ENCODE peak calls at places on chromosomes 1 and 21, in seven cellular contexts. O, M, Q, B, U, P and H are unnamed samples.

GRCh38 chr1:31617917-31618746 is 643 bp downstream of the HCRTR1 start:
- DNase-seq in P (peak; percentile 16), U (peak; percentile 21), M (peak; percentile 62), O (peak; percentile 46), Q (peak; percentile 19), B (no peak), H (peak; percentile 40)

GRCh38 chr21:46195595-46196195 is 11.4 kb upstream of the SPATC1L start:
- DNase-seq in M (no peak), B (no peak), P (no peak), O (no peak), U (no peak), Q (no peak), H (no peak)

GRCh38 chr1:45891087-45891486 is 87.7 kb downstream of the MAST2 start:
- DNase-seq in Q (no peak), U (no peak), O (no peak), P (no peak), B (no peak), M (no peak), H (no peak)

GRCh38 chr1:56424744-56425493 is 154.4 kb downstream of the PLPP3 start:
- DNase-seq in M (no peak), Q (peak; percentile 76), P (no peak), U (no peak), O (peak; percentile 80), B (peak; percentile 41), H (peak; percentile 39)

GRCh38 chr1:221822591-221822990 is 80.7 kb upstream of the DUSP10 start:
- DNase-seq in M (no peak), B (no peak), Q (no peak), U (no peak), O (no peak), P (no peak), H (no peak)

GRCh38 chr1:21833392-21833976 is 21.4 kb downstream of the LDLRAD2 start:
- DNase-seq in U (no peak), P (no peak), M (no peak), B (no peak), Q (no peak), O (no peak), H (no peak)

GRCh38 chr1:18302788-18303413 is 177.8 kb upstream of the KLHDC7A start:
- DNase-seq in B (no peak), P (no peak), Q (no peak), U (no peak), M (no peak), O (no peak), H (no peak)

GRCh38 chr1:63442141-63442475 is 74.7 kb downstream of the ALG6 start:
- DNase-seq in P (no peak), M (no peak), O (no peak), B (no peak), U (no peak), Q (no peak), H (no peak)